ENCODE peak calls at places on chromosomes 16 and 17, in five cellular contexts. K is psoas muscle, G is fibroblast of lung, E is HCT116, R is colonic mucosa. H is an unnamed sample.

GRCh38 chr17:64460955-64461354 is 12.0 kb downstream of the MILR1 start:
- DNase-seq in R (no peak), G (no peak), E (no peak), K (no peak), H (no peak)

GRCh38 chr17:58121925-58122324 is 26.3 kb upstream of the OR4D1 start:
- DNase-seq in K (no peak), E (peak; percentile 59), R (no peak), G (peak; percentile 35), H (no peak)

GRCh38 chr16:11386791-11387546 is 41.7 kb downstream of the RMI2 start:
- DNase-seq in E (no peak), K (peak; percentile 58), R (no peak), G (no peak), H (no peak)

GRCh38 chr16:74724820-74725549 is 24.3 kb upstream of the MLKL start:
- DNase-seq in E (no peak), K (no peak), G (peak; percentile 85), R (no peak), H (peak; percentile 89)

GRCh38 chr17:62876063-62876462 is 67.9 kb upstream of the MARCHF10 start:
- DNase-seq in E (no peak), G (peak; percentile 37), R (no peak), K (no peak), H (no peak)

GRCh38 chr16:17138801-17139200 is 332.0 kb downstream of the XYLT1 start:
- DNase-seq in G (peak; percentile 17), R (no peak), K (no peak), E (no peak), H (no peak)

GRCh38 chr17:27544350-27545131 is 86.4 kb upstream of the LGALS9 start:
- DNase-seq in G (peak; percentile 94), K (no peak), R (no peak), E (no peak), H (no peak)

GRCh38 chr17:6170349-6170748 is 100.2 kb downstream of the WSCD1 start:
- DNase-seq in E (no peak), K (no peak), R (no peak), G (no peak), H (no peak)

GRCh38 chr17:13518271-13519000 is 83.3 kb downstream of the HS3ST3A1 start:
- DNase-seq in K (no peak), E (no peak), G (peak; percentile 97), R (no peak), H (no peak)

GRCh38 chr17:17496189-17497064 is at the start of gene RASD1:
- DNase-seq in K (peak; percentile 93), G (peak; percentile 76), E (no peak), R (peak; percentile 92), H (peak; percentile 29)

GRCh38 chr17:64025732-64026294 is 5.4 kb upstream of the ICAM2 start:
- DNase-seq in R (peak; percentile 79), K (peak; percentile 79), E (peak; percentile 84), G (peak; percentile 55), H (no peak)

DNA sequence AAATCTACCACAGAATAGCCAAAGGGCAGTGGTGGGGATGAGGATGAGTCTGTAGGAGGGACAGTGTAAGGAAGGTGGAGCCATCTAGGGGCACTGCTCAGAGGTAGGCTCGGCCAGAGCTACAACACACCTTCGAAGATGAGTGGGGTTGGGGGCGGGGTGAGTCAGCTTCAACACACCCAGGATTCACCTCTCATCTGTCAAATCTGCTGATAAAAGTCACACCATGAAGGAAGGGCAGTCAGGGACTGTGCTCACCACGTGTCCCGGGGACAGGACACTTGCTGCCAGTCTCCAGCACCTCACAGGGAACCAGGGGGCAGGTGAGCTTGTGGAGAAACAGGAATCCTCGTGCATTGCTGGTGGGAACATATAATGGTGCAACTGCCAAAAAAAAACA is 133.3 kb downstream of the ANKRD11 start:
- DNase-seq in G (no peak), E (no peak), R (no peak), K (no peak), H (no peak)
- TF ChIP-seq CTCF in G (no peak), E (peak; percentile 34), R (no peak), K (no peak), H (peak; percentile 1)

GRCh38 chr16:85396879-85397871 is 215.9 kb upstream of the GSE1 start:
- DNase-seq in K (peak; percentile 11), R (peak; percentile 19), G (no peak), E (no peak), H (no peak)

GRCh38 chr16:85398050-85398451 is 215.1 kb upstream of the GSE1 start:
- DNase-seq in R (peak; percentile 11), K (no peak), G (no peak), E (no peak), H (no peak)

GRCh38 chr16:85395207-85395912 is 217.8 kb upstream of the GSE1 start:
- DNase-seq in E (peak; percentile 92), R (peak; percentile 66), K (peak; percentile 81), G (peak; percentile 99), H (peak; percentile 85)

GRCh38 chr16:85394511-85395206 is 218.5 kb upstream of the GSE1 start:
- DNase-seq in G (no peak), K (no peak), E (no peak), R (peak; percentile 19), H (no peak)

DNA sequence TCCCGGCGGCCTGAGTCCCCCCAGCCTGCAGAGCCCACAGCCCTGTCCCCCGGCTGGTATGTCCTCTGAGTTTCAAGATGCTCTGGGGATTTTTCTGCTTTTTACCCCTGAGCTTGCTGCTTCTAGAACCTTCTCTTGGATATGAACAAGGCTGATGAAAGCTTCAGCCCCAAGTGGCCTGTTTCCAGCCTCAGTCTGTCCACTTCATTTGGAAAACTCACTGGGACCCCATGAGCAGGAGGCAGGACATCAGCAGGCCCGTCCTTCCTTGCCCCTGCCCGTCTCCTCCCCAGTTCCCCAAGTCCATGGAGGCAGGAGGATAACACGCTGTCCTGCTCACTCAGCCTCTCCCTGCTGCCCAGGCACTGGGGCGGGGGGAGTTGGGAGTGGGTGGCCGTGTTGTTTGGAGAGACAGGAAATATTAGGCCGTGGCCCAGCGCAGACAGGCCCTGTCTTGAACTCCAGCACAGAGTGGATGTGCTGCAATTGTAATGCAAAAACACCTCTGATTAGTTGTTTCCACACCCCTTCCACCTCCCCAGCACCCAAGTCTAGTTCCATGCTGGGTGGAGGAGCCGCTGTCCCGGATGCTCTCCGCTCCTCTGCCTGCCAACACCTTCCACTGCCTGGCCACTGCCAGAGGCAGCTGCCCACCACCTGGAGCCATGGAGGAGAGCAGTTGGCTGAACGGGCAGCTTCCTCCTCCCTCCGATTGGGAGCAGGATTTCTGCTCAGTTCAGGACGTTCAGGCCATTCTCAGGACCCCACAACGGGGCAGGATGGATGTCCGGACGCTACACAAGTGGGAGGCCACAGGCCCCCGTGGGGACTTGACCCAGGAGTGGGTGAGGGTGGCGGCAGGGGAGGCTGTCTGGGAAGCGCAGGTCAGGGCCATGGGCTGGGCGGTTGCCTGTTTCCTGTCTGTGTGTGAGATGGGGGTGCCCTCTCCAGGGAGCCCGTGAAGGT is 216.9 kb upstream of the GSE1 start:
- DNase-seq in R (peak; percentile 20), G (peak; percentile 47), K (no peak), E (no peak), H (no peak)
- H3K4me3 ChIP-seq in R (no peak overlapping the region), G (no peak overlapping the region), K (no peak overlapping the region), E (no peak overlapping the region), H (no peak overlapping the region)

DNA sequence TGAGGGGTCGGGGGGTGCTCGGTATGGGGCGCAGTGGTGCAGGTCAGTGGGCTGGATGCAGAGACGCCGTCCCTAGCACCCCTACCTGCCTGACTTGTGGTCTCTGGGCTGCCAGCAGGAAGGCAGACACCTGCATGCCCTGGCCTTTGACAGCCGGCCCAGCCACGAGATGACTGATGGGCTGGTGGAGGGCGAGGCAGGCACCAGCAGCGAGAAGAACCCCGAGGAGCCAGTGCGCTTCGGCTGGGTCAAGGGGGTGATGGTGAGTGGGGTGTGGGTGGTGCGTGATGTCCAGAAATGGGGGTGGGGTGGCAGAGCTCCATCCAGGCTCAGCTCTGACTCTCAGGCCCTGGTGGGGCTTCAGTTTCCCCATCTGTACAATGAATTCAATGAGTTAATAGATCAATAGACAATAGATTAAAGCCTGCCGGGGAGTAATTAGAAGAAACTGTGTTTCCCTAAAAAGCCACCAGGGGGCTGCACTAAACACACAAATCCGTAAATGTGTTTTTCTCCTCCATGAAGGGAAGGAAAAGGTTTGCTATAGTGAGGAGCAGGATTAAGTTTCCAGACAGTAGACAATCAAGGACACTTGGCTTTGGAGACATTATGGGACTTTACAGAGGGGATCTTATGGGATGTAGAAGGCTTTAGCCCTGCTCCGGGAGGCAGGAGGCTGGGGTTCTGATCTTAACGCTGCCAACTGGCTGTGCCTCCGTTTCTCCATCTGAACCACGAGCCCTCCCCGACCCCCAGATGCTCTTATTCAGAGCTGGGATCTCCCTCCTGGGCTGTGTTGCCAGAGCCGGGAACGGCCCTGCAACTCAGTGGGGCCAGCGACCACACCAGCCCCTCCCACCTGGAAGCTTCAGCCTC is 2.2 kb downstream of the SLC12A3 start:
- DNase-seq in E (peak; percentile 43), K (no peak), R (peak; percentile 54), G (peak; percentile 50), H (peak; percentile 16)
- TF ChIP-seq CTCF in E (peak; percentile 84), K (peak; percentile 77), R (peak; percentile 79), G (peak; percentile 65), H (peak; percentile 72)

GRCh38 chr17:81044764-81045589 is 10.0 kb downstream of the BAIAP2 start:
- DNase-seq in R (peak; percentile 80), G (peak; percentile 75), E (no peak), K (peak; percentile 87), H (no peak)
- H3K4me3 ChIP-seq in R (no peak overlapping the region), G (no peak overlapping the region), E (no peak overlapping the region), K (peak overlapping the region; percentile 8), H (no peak overlapping the region)